ENCODE peak calls at places on chromosomes 5 and 9, in five cellular contexts. X is IMR-90, J is A549, Q is SK-N-SH, T is K562. N is an unnamed sample.

GRCh38 chr9:137463931-137464290 is 4.8 kb upstream of the NSMF start:
- DNase-seq in Q (no peak), J (no peak), X (no peak), T (no peak), N (no peak)

GRCh38 chr5:53464722-53465121 is 15.7 kb upstream of the FST start:
- DNase-seq in Q (no peak), X (no peak), T (no peak), J (no peak), N (no peak)

GRCh38 chr5:82619097-82619496 is 340.9 kb upstream of the RPS23 start:
- DNase-seq in X (no peak), J (no peak), T (no peak), Q (no peak), N (no peak)

GRCh38 chr5:160118349-160119141 is 705 bp downstream of the PWWP2A start:
- DNase-seq in X (no peak), J (peak), Q (peak), T (peak), N (no peak)

GRCh38 chr5:139654875-139655491 is 6.8 kb downstream of the CXXC5 start:
- DNase-seq in J (no peak), T (no peak), Q (peak), X (no peak), N (no peak)

GRCh38 chr9:4740623-4741364 is at the start of gene AK3:
- DNase-seq in T (peak), J (peak), X (peak), Q (peak), N (no peak)

GRCh38 chr5:155616779-155617392 is 603.3 kb downstream of the KIF4B start:
- DNase-seq in T (peak), X (no peak), Q (peak), J (peak), N (no peak)

GRCh38 chr5:94682799-94683198 is 64.3 kb downstream of the SLF1 start:
- DNase-seq in T (no peak), Q (no peak), J (no peak), X (no peak), N (no peak)

GRCh38 chr9:81633952-81634421 is 55.4 kb downstream of the TLE1 start:
- DNase-seq in Q (no peak), X (no peak), T (no peak), J (peak), N (no peak)

GRCh38 chr5:141100243-141100805 is at the start of gene PCDHB3:
- DNase-seq in T (peak), J (peak), X (peak), Q (peak), N (no peak)

GRCh38 chr9:128895556-128895955 is 13.6 kb downstream of the LRRC8A start:
- DNase-seq in Q (no peak), T (no peak), X (no peak), J (no peak), N (no peak)

GRCh38 chr5:10351199-10351881 is 2.2 kb upstream of the MARCHF6 start:
- DNase-seq in T (peak), J (no peak), X (peak), Q (no peak), N (no peak)

GRCh38 chr5:157915638-157916037 is 56.7 kb upstream of the CLINT1 start:
- DNase-seq in X (peak), Q (peak), T (no peak), J (peak), N (no peak)

GRCh38 chr9:86700601-86701000 is 246.7 kb downstream of the GAS1 start:
- DNase-seq in Q (no peak), T (no peak), J (no peak), X (peak), N (no peak)

GRCh38 chr5:150122158-150122510 is 33.5 kb downstream of the PDGFRB start:
- DNase-seq in J (peak), Q (no peak), X (no peak), T (peak), N (no peak)

GRCh38 chr5:134247411-134247810 is 21.5 kb upstream of the PPP2CA start:
- DNase-seq in T (no peak), Q (no peak), J (peak), X (peak), N (no peak)

GRCh38 chr9:133950206-133950915 is 41.8 kb downstream of the VAV2 start:
- DNase-seq in X (peak), J (no peak), Q (no peak), T (no peak), N (no peak)

GRCh38 chr9:92196909-92197308 is 81.7 kb upstream of the SPTLC1 start:
- DNase-seq in J (no peak), T (no peak), X (peak), Q (no peak), N (no peak)

GRCh38 chr9:95003694-95004451 is 277.4 kb downstream of the AOPEP start:
- DNase-seq in X (peak), Q (peak), J (peak), T (peak), N (no peak)

GRCh38 chr9:81613002-81613750 is 76.2 kb downstream of the TLE1 start:
- DNase-seq in J (no peak), X (peak), T (no peak), Q (peak), N (no peak)

GRCh38 chr9:87498816-87499454 is 1.3 kb downstream of the DAPK1 start:
- DNase-seq in Q (peak), J (no peak), T (peak), X (no peak), N (no peak)

GRCh38 chr5:93311825-93312224 is 269.2 kb downstream of the NR2F1-AS1 start:
- DNase-seq in Q (no peak), X (no peak), J (no peak), T (no peak), N (no peak)

GRCh38 chr5:79974896-79975295 is 16.2 kb downstream of the MTX3 start:
- DNase-seq in Q (no peak), X (peak), J (no peak), T (no peak), N (no peak)

GRCh38 chr5:181237758-181238385 is 5.8 kb downstream of the RACK1 start:
- DNase-seq in X (no peak), J (no peak), Q (no peak), T (no peak), N (no peak)

GRCh38 chr9:97293207-97293721 is 14.2 kb upstream of the CCDC180 start:
- DNase-seq in X (peak), Q (no peak), J (no peak), T (peak), N (no peak)

GRCh38 chr5:98314262-98314661 is 459.2 kb upstream of the RGMB start:
- DNase-seq in J (no peak), T (no peak), Q (no peak), X (peak), N (no peak)

GRCh38 chr9:134227451-134228411 is 63.4 kb upstream of the RNU6ATAC start:
- DNase-seq in J (no peak), X (no peak), T (no peak), Q (no peak), N (no peak)

GRCh38 chr5:13919087-13919486 is 25.4 kb downstream of the DNAH5 start:
- DNase-seq in T (no peak), J (no peak), Q (no peak), X (no peak), N (no peak)

GRCh38 chr5:39199335-39199734 is 20.0 kb downstream of the FYB1 start:
- DNase-seq in Q (no peak), T (no peak), J (no peak), X (no peak), N (no peak)

GRCh38 chr5:124740991-124741583 is 5.4 kb downstream of the ZNF608 start:
- DNase-seq in T (no peak), J (no peak), X (no peak), Q (no peak), N (no peak)

GRCh38 chr5:169029661-169030274 is 271.2 kb downstream of the SLIT3 start:
- DNase-seq in T (no peak), J (no peak), Q (no peak), X (no peak), N (no peak)

GRCh38 chr5:132557425-132557805 is 638 bp downstream of the RAD50 start:
- DNase-seq in J (peak), T (peak), Q (peak), X (peak), N (peak)

GRCh38 chr9:115524467-115525059 is 406.6 kb upstream of the TNC start:
- DNase-seq in Q (peak), T (peak), X (peak), J (peak), N (no peak)

GRCh38 chr9:115522928-115523327 is 405.0 kb upstream of the TNC start:
- DNase-seq in T (no peak), X (no peak), J (no peak), Q (no peak), N (no peak)

GRCh38 chr9:115525438-115526058 is 407.6 kb upstream of the TNC start:
- DNase-seq in X (no peak), Q (no peak), T (no peak), J (no peak), N (no peak)

GRCh38 chr9:115517335-115518075 is 399.5 kb upstream of the TNC start:
- DNase-seq in X (peak), J (no peak), T (no peak), Q (no peak), N (no peak)

DNA sequence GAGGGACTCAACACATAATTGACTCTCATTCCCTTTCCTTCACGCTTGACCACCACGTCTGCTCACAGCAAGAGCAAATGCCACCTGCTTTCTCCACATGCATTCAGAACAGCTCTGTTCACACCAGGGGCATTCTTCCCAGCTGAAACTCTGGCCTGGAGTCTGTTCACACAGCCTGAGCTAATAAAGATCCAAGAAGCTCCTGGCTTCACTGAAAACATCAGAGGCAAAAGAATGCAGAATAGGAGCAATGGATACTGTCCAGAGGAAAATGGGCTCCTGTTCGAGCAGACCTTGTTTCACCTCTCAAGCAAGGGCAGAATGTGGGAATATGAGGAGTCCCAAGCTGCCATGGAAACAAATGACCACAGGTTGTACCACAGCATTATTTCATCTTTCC is 402.7 kb upstream of the TNC start:
- DNase-seq in T (no peak), J (no peak), X (no peak), Q (no peak), N (no peak)
- TF ChIP-seq RCOR1 in T (no peak), J (no peak), X (no peak), Q (no peak), N (no peak)

DNA sequence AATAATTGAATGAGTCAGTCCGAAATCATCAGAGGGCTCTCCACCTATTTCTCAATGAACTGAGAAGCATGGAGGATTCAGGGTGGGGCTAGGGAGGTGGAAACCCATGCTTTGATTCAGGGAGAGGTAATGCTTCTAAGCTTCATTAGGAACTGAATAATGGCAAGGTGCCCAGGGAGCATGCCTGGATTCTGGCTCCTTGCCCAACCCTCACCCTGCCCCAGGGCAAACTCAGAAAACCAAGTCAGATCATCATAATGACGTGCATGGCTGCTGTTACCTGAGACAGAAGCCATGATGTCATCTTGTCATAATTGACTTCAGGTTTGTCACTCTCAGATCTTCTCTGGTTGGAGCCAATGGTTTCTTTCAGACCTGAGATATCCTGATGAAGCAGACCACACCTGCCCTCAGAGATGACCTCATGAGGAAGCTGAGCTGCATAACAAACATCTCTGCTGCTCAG is 199.6 kb downstream of the SYK start:
- DNase-seq in X (peak), Q (peak), T (no peak), J (peak), N (no peak)
- TF ChIP-seq RCOR1 in X (no peak), Q (no peak), T (no peak), J (no peak), N (no peak)

GRCh38 chr5:180204420-180204819 is 4.6 kb downstream of the RASGEF1C start:
- DNase-seq in Q (no peak), T (no peak), J (no peak), X (no peak), N (no peak)

GRCh38 chr5:180202939-180203573 is 6.0 kb downstream of the RASGEF1C start:
- DNase-seq in Q (no peak), J (no peak), X (no peak), T (no peak), N (no peak)

GRCh38 chr5:180199390-180199789 is 9.6 kb downstream of the RASGEF1C start:
- DNase-seq in Q (no peak), J (no peak), X (no peak), T (no peak), N (no peak)

GRCh38 chr5:180198208-180198607 is 10.8 kb downstream of the RASGEF1C start:
- DNase-seq in X (no peak), Q (no peak), J (no peak), T (no peak), N (no peak)

GRCh38 chr5:180201051-180201987 is 7.7 kb downstream of the RASGEF1C start:
- DNase-seq in T (peak), X (no peak), Q (peak), J (peak), N (no peak)
- TF ChIP-seq RCOR1 in T (no peak), X (no peak), Q (no peak), J (no peak), N (no peak)

GRCh38 chr5:15702102-15702501 is 202.1 kb downstream of the FBXL7 start:
- DNase-seq in J (peak), X (peak), T (no peak), Q (no peak), N (no peak)
- TF ChIP-seq RCOR1 in J (no peak), X (no peak), T (no peak), Q (no peak), N (no peak)

GRCh38 chr5:230711-231110 is 12.6 kb downstream of the SDHA start:
- DNase-seq in T (no peak), Q (no peak), X (no peak), J (no peak), N (no peak)
- TF ChIP-seq RCOR1 in T (no peak), Q (no peak), X (no peak), J (no peak), N (no peak)

DNA sequence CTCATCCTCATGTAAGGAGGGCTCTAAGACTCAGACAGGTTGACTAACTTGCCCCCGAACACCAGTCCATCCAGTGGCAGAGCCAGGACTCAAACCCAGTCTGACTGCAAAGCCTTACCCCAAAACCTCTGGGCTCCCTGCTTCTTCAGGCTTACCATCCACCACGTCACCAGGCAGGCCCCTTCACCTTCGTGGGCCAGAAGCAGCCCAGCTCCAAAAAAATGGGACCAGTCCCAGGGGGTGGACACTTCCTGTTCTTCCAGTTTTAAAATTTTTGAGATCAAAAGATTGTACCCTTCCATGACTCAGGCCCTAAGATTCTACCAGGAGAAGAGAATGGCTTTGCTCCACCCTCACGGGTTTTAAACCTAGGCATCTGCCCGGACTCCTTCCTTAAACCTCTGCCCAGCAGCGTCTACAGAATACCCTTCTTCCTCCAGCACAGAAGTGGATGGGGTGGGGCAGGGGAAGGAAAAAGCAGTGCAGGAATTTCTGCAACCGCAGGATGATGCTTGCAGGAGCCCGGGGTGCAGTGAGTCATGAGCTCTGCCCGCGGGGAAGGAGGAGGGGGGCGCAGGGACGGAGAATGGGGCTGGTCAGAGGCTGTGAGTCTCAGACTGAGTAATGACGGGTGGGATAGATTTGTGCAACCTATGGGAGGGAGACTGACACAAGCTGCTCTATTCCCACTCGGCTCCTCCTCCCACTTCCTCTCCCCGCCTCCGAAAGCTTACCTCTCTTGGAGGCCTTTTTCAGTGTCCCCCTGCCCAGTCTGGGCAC is 50.4 kb upstream of the STXBP1 start:
- DNase-seq in X (peak), Q (no peak), T (peak), J (peak), N (no peak)
- TF ChIP-seq RCOR1 in X (no peak), Q (no peak), T (no peak), J (no peak), N (no peak)

N was measured in GM12878.